ENCODE peak calls at places on chromosomes 13 and 19, in ten cellular contexts. One of them, this sample, is unnamed.

GRCh38 chr19:29505034-29505824 is 20.6 kb upstream of the VSTM2B start:
- DNase-seq in cardiac septum: no peak
- DNase-seq in stimulated activated CD4-positive, alpha-beta T cell treated with anti-CD3 and anti-CD28 coated beads, Interleukin-1b, Interleukin-23, amount 100 ng/mL, for 24 hours: no peak
- DNase-seq in HL-60: no peak
- DNase-seq in islet precursor cell: no peak
- DNase-seq in left kidney: peak
- DNase-seq in WTC11: no peak
- DNase-seq in activated naive CD4-positive, alpha-beta T cell treated with Interleukin-2 at 50 U/mL for 16 hours: no peak
- DNase-seq in GM03348: no peak
- DNase-seq in neural crest cell: no peak
- DNase-seq in this sample: no peak

GRCh38 chr19:1355258-1355973 is 28.3 kb upstream of the NDUFS7 start:
- DNase-seq in cardiac septum: no peak
- DNase-seq in stimulated activated CD4-positive, alpha-beta T cell treated with anti-CD3 and anti-CD28 coated beads, Interleukin-1b, Interleukin-23, amount 100 ng/mL, for 24 hours: no peak
- DNase-seq in HL-60: no peak
- DNase-seq in islet precursor cell: no peak
- DNase-seq in left kidney: peak
- DNase-seq in WTC11: no peak
- DNase-seq in activated naive CD4-positive, alpha-beta T cell treated with Interleukin-2 at 50 U/mL for 16 hours: peak
- DNase-seq in GM03348: peak
- DNase-seq in neural crest cell: no peak
- DNase-seq in this sample: peak

GRCh38 chr19:45790942-45791341 is 1.7 kb downstream of the DMWD start:
- DNase-seq in cardiac septum: no peak
- DNase-seq in stimulated activated CD4-positive, alpha-beta T cell treated with anti-CD3 and anti-CD28 coated beads, Interleukin-1b, Interleukin-23, amount 100 ng/mL, for 24 hours: no peak
- DNase-seq in HL-60: peak
- DNase-seq in islet precursor cell: no peak
- DNase-seq in left kidney: no peak
- DNase-seq in WTC11: no peak
- DNase-seq in activated naive CD4-positive, alpha-beta T cell treated with Interleukin-2 at 50 U/mL for 16 hours: peak
- DNase-seq in GM03348: no peak
- DNase-seq in neural crest cell: no peak
- DNase-seq in this sample: peak

GRCh38 chr13:103799028-103799427 is 732.8 kb upstream of the SLC10A2 start:
- DNase-seq in cardiac septum: no peak
- DNase-seq in stimulated activated CD4-positive, alpha-beta T cell treated with anti-CD3 and anti-CD28 coated beads, Interleukin-1b, Interleukin-23, amount 100 ng/mL, for 24 hours: no peak
- DNase-seq in HL-60: no peak
- DNase-seq in islet precursor cell: no peak
- DNase-seq in left kidney: no peak
- DNase-seq in WTC11: no peak
- DNase-seq in activated naive CD4-positive, alpha-beta T cell treated with Interleukin-2 at 50 U/mL for 16 hours: no peak
- DNase-seq in GM03348: no peak
- DNase-seq in neural crest cell: no peak
- DNase-seq in this sample: no peak

GRCh38 chr13:80214050-80214449 is 126.9 kb downstream of the SPRY2 start:
- DNase-seq in cardiac septum: no peak
- DNase-seq in stimulated activated CD4-positive, alpha-beta T cell treated with anti-CD3 and anti-CD28 coated beads, Interleukin-1b, Interleukin-23, amount 100 ng/mL, for 24 hours: no peak
- DNase-seq in HL-60: no peak
- DNase-seq in islet precursor cell: no peak
- DNase-seq in left kidney: no peak
- DNase-seq in WTC11: no peak
- DNase-seq in activated naive CD4-positive, alpha-beta T cell treated with Interleukin-2 at 50 U/mL for 16 hours: no peak
- DNase-seq in GM03348: no peak
- DNase-seq in neural crest cell: no peak
- DNase-seq in this sample: no peak

GRCh38 chr19:9323557-9323918 is 441 bp upstream of the ZNF559 start:
- DNase-seq in cardiac septum: peak
- DNase-seq in stimulated activated CD4-positive, alpha-beta T cell treated with anti-CD3 and anti-CD28 coated beads, Interleukin-1b, Interleukin-23, amount 100 ng/mL, for 24 hours: peak
- DNase-seq in HL-60: peak
- DNase-seq in islet precursor cell: no peak
- DNase-seq in left kidney: peak
- DNase-seq in WTC11: peak
- DNase-seq in activated naive CD4-positive, alpha-beta T cell treated with Interleukin-2 at 50 U/mL for 16 hours: peak
- DNase-seq in GM03348: peak
- DNase-seq in neural crest cell: no peak
- DNase-seq in this sample: peak

GRCh38 chr13:66446413-66446812 is 783.7 kb downstream of the PCDH9 start:
- DNase-seq in cardiac septum: no peak
- DNase-seq in stimulated activated CD4-positive, alpha-beta T cell treated with anti-CD3 and anti-CD28 coated beads, Interleukin-1b, Interleukin-23, amount 100 ng/mL, for 24 hours: no peak
- DNase-seq in HL-60: no peak
- DNase-seq in islet precursor cell: no peak
- DNase-seq in left kidney: no peak
- DNase-seq in WTC11: no peak
- DNase-seq in activated naive CD4-positive, alpha-beta T cell treated with Interleukin-2 at 50 U/mL for 16 hours: no peak
- DNase-seq in GM03348: no peak
- DNase-seq in neural crest cell: no peak
- DNase-seq in this sample: no peak

GRCh38 chr13:35917942-35918645 is 213.1 kb downstream of the DCLK1 start:
- DNase-seq in cardiac septum: no peak
- DNase-seq in stimulated activated CD4-positive, alpha-beta T cell treated with anti-CD3 and anti-CD28 coated beads, Interleukin-1b, Interleukin-23, amount 100 ng/mL, for 24 hours: no peak
- DNase-seq in HL-60: no peak
- DNase-seq in islet precursor cell: no peak
- DNase-seq in left kidney: peak
- DNase-seq in WTC11: no peak
- DNase-seq in activated naive CD4-positive, alpha-beta T cell treated with Interleukin-2 at 50 U/mL for 16 hours: no peak
- DNase-seq in GM03348: peak
- DNase-seq in neural crest cell: no peak
- DNase-seq in this sample: no peak